ENCODE peak calls at places on chromosomes 12 and 14, in ten cellular contexts. X is endodermal cell; L is MCF 10A; Z is fibroblast of villous mesenchyme; I is astrocyte of the spinal cord; K is choroid plexus epithelial cell; W is H9; F is PC-9; P is fibroblast of mammary gland; B is CD8-positive, alpha-beta T cell. R is an unnamed sample.

GRCh38 chr14:83164016-83164415 is 1630.4 kb upstream of the SEL1L start:
- DNase-seq in P (peak; percentile 89), B (no peak), F (no peak), I (peak; percentile 69), X (no peak), Z (peak; percentile 52), L (peak; percentile 73), W (no peak), K (peak; percentile 89), R (no peak)

GRCh38 chr12:110262442-110263388 is 18.3 kb upstream of the ATP2A2 start:
- DNase-seq in B (no peak), I (no peak), Z (peak; percentile 87), W (no peak), L (peak; percentile 88), F (no peak), K (peak; percentile 67), X (no peak), P (no peak), R (no peak)

GRCh38 chr14:68369289-68369925 is 423.5 kb downstream of the ZFP36L1 start:
- DNase-seq in P (no peak), Z (no peak), W (no peak), L (no peak), X (no peak), B (no peak), F (no peak), K (no peak), I (no peak), R (no peak)

GRCh38 chr14:75979071-75979571 is 2.7 kb downstream of the TGFB3 start:
- DNase-seq in I (peak; percentile 47), W (peak; percentile 62), F (no peak), Z (peak; percentile 59), B (no peak), P (peak; percentile 57), L (peak; percentile 24), K (peak; percentile 73), X (peak; percentile 87), R (peak; percentile 66)

GRCh38 chr12:121968880-121969279 is 50.5 kb downstream of the CFAP251 start:
- DNase-seq in B (no peak), K (no peak), F (no peak), P (no peak), W (no peak), Z (no peak), X (peak; percentile 45), I (no peak), L (no peak), R (no peak)

GRCh38 chr12:121767525-121768016 is 25.9 kb downstream of the RHOF start:
- DNase-seq in L (no peak), K (peak; percentile 57), W (no peak), F (no peak), B (no peak), I (peak; percentile 81), Z (peak; percentile 70), P (peak; percentile 85), X (no peak), R (peak; percentile 88)

GRCh38 chr12:12720637-12721250 is 3.6 kb downstream of the CDKN1B start:
- DNase-seq in L (peak; percentile 47), K (no peak), W (no peak), F (no peak), I (peak; percentile 45), B (no peak), X (no peak), P (no peak), Z (peak; percentile 49), R (no peak)

GRCh38 chr12:64178122-64178521 is 44.0 kb downstream of the KICS2 start:
- DNase-seq in B (no peak), W (no peak), Z (peak; percentile 86), L (peak; percentile 40), I (peak; percentile 77), K (peak; percentile 84), X (no peak), P (peak; percentile 91), F (no peak), R (no peak)

GRCh38 chr14:24952851-24953666 is 96.9 kb downstream of the STXBP6 start:
- DNase-seq in L (no peak), P (peak; percentile 55), X (peak; percentile 83), K (no peak), F (no peak), I (no peak), W (peak; percentile 64), B (no peak), Z (no peak), R (peak; percentile 41)

GRCh38 chr14:75295061-75295461 is 16.4 kb downstream of the FOS start:
- DNase-seq in F (peak; percentile 55), X (peak; percentile 83), Z (peak; percentile 85), I (peak; percentile 76), B (no peak), P (peak; percentile 83), K (peak; percentile 63), W (peak; percentile 65), L (peak; percentile 75), R (no peak)

GRCh38 chr12:52207895-52208294 is 16.1 kb upstream of the KRT80 start:
- DNase-seq in W (no peak), X (peak; percentile 55), Z (peak; percentile 46), B (no peak), K (peak; percentile 73), F (peak; percentile 78), L (peak; percentile 87), I (peak; percentile 55), P (peak; percentile 88), R (peak; percentile 16)

GRCh38 chr12:63038361-63039100 is 103.6 kb upstream of the PPM1H start:
- DNase-seq in Z (no peak), P (no peak), W (no peak), I (no peak), K (no peak), X (no peak), L (no peak), B (no peak), F (no peak), R (no peak)

GRCh38 chr12:96419576-96420254 is 19.5 kb upstream of the CDK17 start:
- DNase-seq in W (no peak), X (no peak), K (no peak), B (no peak), P (no peak), L (no peak), F (no peak), I (no peak), Z (no peak), R (no peak)

GRCh38 chr12:89597770-89598169 is 71.9 kb upstream of the POC1B start:
- DNase-seq in I (no peak), Z (no peak), W (no peak), L (no peak), F (no peak), X (no peak), K (no peak), B (no peak), P (no peak), R (no peak)

DNA sequence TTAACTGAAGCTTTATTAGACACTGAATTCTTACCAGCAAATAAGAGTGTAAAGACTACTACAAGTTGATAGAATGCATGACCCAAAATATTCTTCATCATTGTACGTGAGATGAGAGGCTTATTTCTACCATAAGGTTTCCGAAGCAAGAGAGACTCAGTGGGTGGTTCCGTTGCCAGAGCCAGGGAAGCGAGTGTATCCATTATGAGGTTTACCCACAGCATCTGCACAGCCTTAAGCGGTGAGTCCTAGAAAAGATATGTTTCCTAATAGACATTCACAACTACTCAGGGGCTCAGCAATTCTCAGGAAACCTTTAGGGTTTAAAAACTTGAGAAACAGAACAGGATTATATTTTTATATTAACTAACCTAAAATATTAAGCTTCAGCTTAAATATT is 77.8 kb upstream of the POC1B start:
- DNase-seq in K (no peak), Z (no peak), W (no peak), F (no peak), P (no peak), I (no peak), B (no peak), L (no peak), X (no peak), R (no peak)
- TF ChIP-seq CTCF in K (no peak), Z (no peak), W (no peak), F (no peak), P (no peak), I (no peak), B (no peak), L (no peak), X (no peak), R (no peak)

GRCh38 chr14:62158779-62159178 is 396.6 kb downstream of the SNAPC1 start:
- DNase-seq in Z (no peak), L (no peak), P (no peak), I (no peak), W (no peak), B (no peak), K (no peak), F (no peak), X (no peak), R (no peak)
- TF ChIP-seq CTCF in Z (no peak), L (no peak), P (no peak), I (no peak), W (no peak), B (no peak), K (no peak), F (no peak), X (no peak), R (no peak)

GRCh38 chr12:68785358-68785757 is 22.6 kb upstream of the MDM2 start:
- DNase-seq in L (no peak), K (peak; percentile 68), I (no peak), F (no peak), Z (peak; percentile 47), B (no peak), P (peak; percentile 55), X (no peak), W (no peak), R (no peak)

GRCh38 chr12:68788554-68789143 is 19.3 kb upstream of the MDM2 start:
- DNase-seq in P (no peak), W (no peak), F (no peak), K (no peak), I (no peak), X (no peak), Z (no peak), B (no peak), L (no peak), R (no peak)

GRCh38 chr12:68789144-68789878 is 18.7 kb upstream of the MDM2 start:
- DNase-seq in K (no peak), L (no peak), W (no peak), P (no peak), Z (no peak), F (no peak), X (no peak), I (no peak), B (no peak), R (no peak)

GRCh38 chr12:68785823-68786222 is 22.2 kb upstream of the MDM2 start:
- DNase-seq in K (no peak), W (no peak), F (no peak), I (no peak), X (no peak), P (no peak), L (no peak), B (no peak), Z (no peak), R (no peak)

DNA sequence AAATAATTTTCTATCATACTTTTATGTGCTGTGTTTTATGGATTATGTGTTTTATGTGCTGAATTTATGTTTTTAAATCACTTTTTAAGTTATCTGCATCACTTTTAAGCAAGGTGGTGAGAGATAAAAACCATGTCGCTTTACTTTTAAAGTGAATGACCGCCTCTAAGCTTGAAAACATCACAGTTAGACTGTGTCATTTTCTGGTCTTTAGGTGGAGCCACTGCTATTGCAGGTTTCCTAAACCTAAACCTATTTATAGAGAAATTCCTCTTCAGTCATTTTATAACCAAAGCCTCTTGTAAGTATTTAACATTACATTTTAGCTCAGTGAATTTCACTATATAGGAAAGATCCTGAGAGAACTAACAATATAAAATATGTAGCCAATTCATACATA is 21.0 kb upstream of the MDM2 start:
- DNase-seq in L (no peak), F (no peak), B (no peak), P (no peak), W (no peak), I (peak; percentile 46), Z (no peak), X (no peak), K (peak; percentile 35), R (no peak)
- TF ChIP-seq CTCF in L (no peak), F (no peak), B (no peak), P (peak; percentile 4), W (peak; percentile 27), I (peak; percentile 33), Z (no peak), X (peak; percentile 38), K (peak; percentile 21), R (no peak)

GRCh38 chr12:91695964-91696363 is 449.7 kb downstream of the BTG1 start:
- DNase-seq in B (no peak), W (no peak), X (no peak), L (no peak), I (no peak), K (peak; percentile 5), P (no peak), F (no peak), Z (no peak), R (no peak)
- TF ChIP-seq CTCF in B (no peak), W (no peak), X (peak; percentile 27), L (no peak), I (no peak), K (peak; percentile 14), P (no peak), F (peak; percentile 23), Z (no peak), R (no peak)

R was measured in glutamatergic neuron.